ENCODE peak calls at places on chromosome 19, in ten cellular contexts. One of them, this sample, is unnamed.
A peak's percentile ranks its signal among the peaks of the same experiment; 100 is the strongest.

GRCh38 chr19:10812902-10813404 is 23.1 kb downstream of the TMED1 start:
- DNase-seq in stimulated activated CD4-positive, alpha-beta T cell treated with anti-CD3 and anti-CD28 coated beads, Interleukin-1b, Interleukin-23, amount 100 ng/mL, for 24 hours: no peak
- DNase-seq in EL: peak; percentile 97
- DNase-seq in stromal cell of bone marrow: peak; percentile 93
- DNase-seq in ACHN: peak; percentile 71
- DNase-seq in T47D: no peak
- DNase-seq in IMR-90: peak; percentile 97
- DNase-seq in testis: peak; percentile 37
- DNase-seq in Calu3: no peak
- DNase-seq in A172: peak; percentile 93
- DNase-seq in this sample: no peak

GRCh38 chr19:5436101-5436947 is 18.9 kb upstream of the ZNRF4 start:
- DNase-seq in IMR-90: peak; percentile 73
- DNase-seq in Calu3: no peak
- DNase-seq in stromal cell of bone marrow: no peak
- DNase-seq in stimulated activated CD4-positive, alpha-beta T cell treated with anti-CD3 and anti-CD28 coated beads, Interleukin-1b, Interleukin-23, amount 100 ng/mL, for 24 hours: no peak
- DNase-seq in EL: peak; percentile 71
- DNase-seq in A172: peak; percentile 68
- DNase-seq in ACHN: peak; percentile 40
- DNase-seq in testis: peak; percentile 70
- DNase-seq in T47D: peak; percentile 43
- DNase-seq in this sample: no peak

GRCh38 chr19:15252398-15253018 is 20.3 kb upstream of the EPHX3 start:
- DNase-seq in ACHN: peak; percentile 22
- DNase-seq in IMR-90: peak; percentile 45
- DNase-seq in Calu3: no peak
- DNase-seq in stromal cell of bone marrow: peak; percentile 58
- DNase-seq in T47D: no peak
- DNase-seq in A172: peak; percentile 39
- DNase-seq in stimulated activated CD4-positive, alpha-beta T cell treated with anti-CD3 and anti-CD28 coated beads, Interleukin-1b, Interleukin-23, amount 100 ng/mL, for 24 hours: no peak
- DNase-seq in EL: peak; percentile 64
- DNase-seq in testis: no peak
- DNase-seq in this sample: no peak

GRCh38 chr19:45777395-45777961 is 4.8 kb downstream of the DMPK start:
- DNase-seq in ACHN: no peak
- DNase-seq in Calu3: no peak
- DNase-seq in testis: no peak
- DNase-seq in stromal cell of bone marrow: no peak
- DNase-seq in T47D: no peak
- DNase-seq in IMR-90: no peak
- DNase-seq in EL: no peak
- DNase-seq in A172: no peak
- DNase-seq in stimulated activated CD4-positive, alpha-beta T cell treated with anti-CD3 and anti-CD28 coated beads, Interleukin-1b, Interleukin-23, amount 100 ng/mL, for 24 hours: no peak
- DNase-seq in this sample: no peak

GRCh38 chr19:35013820-35014754 is 14.0 kb downstream of the GRAMD1A start:
- DNase-seq in stimulated activated CD4-positive, alpha-beta T cell treated with anti-CD3 and anti-CD28 coated beads, Interleukin-1b, Interleukin-23, amount 100 ng/mL, for 24 hours: no peak
- DNase-seq in stromal cell of bone marrow: no peak
- DNase-seq in Calu3: no peak
- DNase-seq in T47D: no peak
- DNase-seq in A172: no peak
- DNase-seq in ACHN: no peak
- DNase-seq in EL: no peak
- DNase-seq in IMR-90: no peak
- DNase-seq in testis: no peak
- DNase-seq in this sample: no peak

GRCh38 chr19:17125728-17126677 is 50.4 kb downstream of the MYO9B start:
- DNase-seq in ACHN: no peak
- DNase-seq in stimulated activated CD4-positive, alpha-beta T cell treated with anti-CD3 and anti-CD28 coated beads, Interleukin-1b, Interleukin-23, amount 100 ng/mL, for 24 hours: peak; percentile 44
- DNase-seq in testis: peak; percentile 59
- DNase-seq in Calu3: no peak
- DNase-seq in T47D: no peak
- DNase-seq in stromal cell of bone marrow: no peak
- DNase-seq in A172: no peak
- DNase-seq in EL: no peak
- DNase-seq in IMR-90: peak; percentile 25
- DNase-seq in this sample: no peak

GRCh38 chr19:6010107-6010506 is 32.2 kb upstream of the RANBP3 start:
- DNase-seq in ACHN: no peak
- DNase-seq in EL: no peak
- DNase-seq in T47D: no peak
- DNase-seq in IMR-90: no peak
- DNase-seq in Calu3: no peak
- DNase-seq in stimulated activated CD4-positive, alpha-beta T cell treated with anti-CD3 and anti-CD28 coated beads, Interleukin-1b, Interleukin-23, amount 100 ng/mL, for 24 hours: no peak
- DNase-seq in stromal cell of bone marrow: no peak
- DNase-seq in testis: no peak
- DNase-seq in A172: no peak
- DNase-seq in this sample: no peak

GRCh38 chr19:21519488-21519887 is 14.1 kb downstream of the ZNF429 start:
- DNase-seq in T47D: no peak
- DNase-seq in ACHN: no peak
- DNase-seq in A172: no peak
- DNase-seq in stimulated activated CD4-positive, alpha-beta T cell treated with anti-CD3 and anti-CD28 coated beads, Interleukin-1b, Interleukin-23, amount 100 ng/mL, for 24 hours: no peak
- DNase-seq in IMR-90: no peak
- DNase-seq in Calu3: no peak
- DNase-seq in testis: no peak
- DNase-seq in stromal cell of bone marrow: no peak
- DNase-seq in EL: no peak
- DNase-seq in this sample: no peak

GRCh38 chr19:57648336-57649003 is 15.5 kb downstream of the ZNF211 start:
- DNase-seq in ACHN: no peak
- DNase-seq in A172: no peak
- DNase-seq in Calu3: no peak
- DNase-seq in testis: peak; percentile 55
- DNase-seq in stromal cell of bone marrow: no peak
- DNase-seq in T47D: no peak
- DNase-seq in stimulated activated CD4-positive, alpha-beta T cell treated with anti-CD3 and anti-CD28 coated beads, Interleukin-1b, Interleukin-23, amount 100 ng/mL, for 24 hours: no peak
- DNase-seq in EL: no peak
- DNase-seq in IMR-90: no peak
- DNase-seq in this sample: no peak

GRCh38 chr19:11465605-11466004 is 15.2 kb downstream of the ELAVL3 start:
- DNase-seq in EL: no peak
- DNase-seq in Calu3: no peak
- DNase-seq in stimulated activated CD4-positive, alpha-beta T cell treated with anti-CD3 and anti-CD28 coated beads, Interleukin-1b, Interleukin-23, amount 100 ng/mL, for 24 hours: no peak
- DNase-seq in IMR-90: no peak
- DNase-seq in A172: no peak
- DNase-seq in stromal cell of bone marrow: no peak
- DNase-seq in ACHN: no peak
- DNase-seq in T47D: no peak
- DNase-seq in testis: no peak
- DNase-seq in this sample: no peak

This sample was measured in HCT116.